ENCODE peak calls at places on chromosomes 16 and 17, in five cellular contexts. One of them, this sample, is unnamed.

GRCh38 chr16:2228161-2228824 is 4.9 kb downstream of the E4F1 start:
- DNase-seq in fibroblast of mammary gland: no peak
- DNase-seq in fibroblast of the aortic adventitia: no peak
- DNase-seq in CD8-positive, alpha-beta T cell: no peak
- DNase-seq in neural progenitor cell: no peak
- DNase-seq in this sample: no peak

GRCh38 chr16:79776243-79776884 is 175.8 kb upstream of the MAF start:
- DNase-seq in fibroblast of mammary gland: peak; percentile 79
- DNase-seq in fibroblast of the aortic adventitia: peak; percentile 8
- DNase-seq in CD8-positive, alpha-beta T cell: no peak
- DNase-seq in neural progenitor cell: peak; percentile 37
- DNase-seq in this sample: no peak

GRCh38 chr17:48160177-48160967 is 52.8 kb downstream of the SNX11 start:
- DNase-seq in fibroblast of mammary gland: no peak
- DNase-seq in fibroblast of the aortic adventitia: no peak
- DNase-seq in CD8-positive, alpha-beta T cell: no peak
- DNase-seq in neural progenitor cell: no peak
- DNase-seq in this sample: no peak

GRCh38 chr17:40648326-40648968 is 829 bp upstream of the SMARCE1 start:
- DNase-seq in fibroblast of mammary gland: peak; percentile 46
- DNase-seq in fibroblast of the aortic adventitia: peak; percentile 74
- DNase-seq in CD8-positive, alpha-beta T cell: no peak
- DNase-seq in neural progenitor cell: peak; percentile 83
- DNase-seq in this sample: no peak

GRCh38 chr17:39543176-39543575 is 64.5 kb downstream of the NEUROD2 start:
- DNase-seq in fibroblast of mammary gland: no peak
- DNase-seq in fibroblast of the aortic adventitia: no peak
- DNase-seq in CD8-positive, alpha-beta T cell: no peak
- DNase-seq in neural progenitor cell: no peak
- DNase-seq in this sample: no peak

GRCh38 chr16:23357761-23358290 is 55.7 kb downstream of the SCNN1B start:
- DNase-seq in fibroblast of mammary gland: no peak
- DNase-seq in fibroblast of the aortic adventitia: no peak
- DNase-seq in CD8-positive, alpha-beta T cell: no peak
- DNase-seq in neural progenitor cell: no peak
- DNase-seq in this sample: no peak

GRCh38 chr17:77127735-77128361 is 12.9 kb upstream of the SEC14L1 start:
- DNase-seq in fibroblast of mammary gland: peak; percentile 31
- DNase-seq in fibroblast of the aortic adventitia: no peak
- DNase-seq in CD8-positive, alpha-beta T cell: peak; percentile 63
- DNase-seq in neural progenitor cell: no peak
- DNase-seq in this sample: no peak

GRCh38 chr17:30821751-30822723 is 2.5 kb downstream of the CRLF3 start:
- DNase-seq in fibroblast of mammary gland: no peak
- DNase-seq in fibroblast of the aortic adventitia: no peak
- DNase-seq in CD8-positive, alpha-beta T cell: no peak
- DNase-seq in neural progenitor cell: no peak
- DNase-seq in this sample: no peak

GRCh38 chr17:78268960-78269892 is 37.8 kb downstream of the TMEM235 start:
- DNase-seq in fibroblast of mammary gland: no peak
- DNase-seq in fibroblast of the aortic adventitia: peak; percentile 59
- DNase-seq in CD8-positive, alpha-beta T cell: no peak
- DNase-seq in neural progenitor cell: peak; percentile 43
- DNase-seq in this sample: no peak

GRCh38 chr16:23286131-23286532 is 16.0 kb upstream of the SCNN1B start:
- DNase-seq in fibroblast of mammary gland: peak; percentile 78
- DNase-seq in fibroblast of the aortic adventitia: peak; percentile 15
- DNase-seq in CD8-positive, alpha-beta T cell: no peak
- DNase-seq in neural progenitor cell: no peak
- DNase-seq in this sample: no peak

GRCh38 chr17:3573246-3574100 is 15.9 kb upstream of the TRPV3 start:
- DNase-seq in fibroblast of mammary gland: no peak
- DNase-seq in fibroblast of the aortic adventitia: no peak
- DNase-seq in CD8-positive, alpha-beta T cell: no peak
- DNase-seq in neural progenitor cell: no peak
- DNase-seq in this sample: no peak

GRCh38 chr17:76088041-76088867 is 9.3 kb downstream of the ZACN start:
- DNase-seq in fibroblast of mammary gland: no peak
- DNase-seq in fibroblast of the aortic adventitia: no peak
- DNase-seq in CD8-positive, alpha-beta T cell: no peak
- DNase-seq in neural progenitor cell: peak; percentile 47
- DNase-seq in this sample: no peak

GRCh38 chr17:32486091-32486700 is 597 bp upstream of the CDK5R1 start:
- DNase-seq in fibroblast of mammary gland: peak; percentile 61
- DNase-seq in fibroblast of the aortic adventitia: peak; percentile 42
- DNase-seq in CD8-positive, alpha-beta T cell: peak; percentile 45
- DNase-seq in neural progenitor cell: peak; percentile 93
- DNase-seq in this sample: no peak

GRCh38 chr16:1971678-1972489 is at the start of gene TBL3:
- DNase-seq in fibroblast of mammary gland: peak; percentile 91
- DNase-seq in fibroblast of the aortic adventitia: peak; percentile 92
- DNase-seq in CD8-positive, alpha-beta T cell: peak; percentile 91
- DNase-seq in neural progenitor cell: peak; percentile 96
- DNase-seq in this sample: peak; percentile 75

GRCh38 chr17:73532441-73532901 is 111.8 kb downstream of the SDK2 start:
- DNase-seq in fibroblast of mammary gland: no peak
- DNase-seq in fibroblast of the aortic adventitia: no peak
- DNase-seq in CD8-positive, alpha-beta T cell: no peak
- DNase-seq in neural progenitor cell: no peak
- DNase-seq in this sample: no peak

GRCh38 chr17:55783684-55784245 is 32.9 kb downstream of the PCTP start:
- DNase-seq in fibroblast of mammary gland: peak; percentile 75
- DNase-seq in fibroblast of the aortic adventitia: peak; percentile 18
- DNase-seq in CD8-positive, alpha-beta T cell: no peak
- DNase-seq in neural progenitor cell: no peak
- DNase-seq in this sample: no peak

GRCh38 chr16:85998178-85998867 is 99.4 kb downstream of the IRF8 start:
- DNase-seq in fibroblast of mammary gland: no peak
- DNase-seq in fibroblast of the aortic adventitia: no peak
- DNase-seq in CD8-positive, alpha-beta T cell: no peak
- DNase-seq in neural progenitor cell: no peak
- DNase-seq in this sample: no peak

GRCh38 chr16:11100239-11100750 is 155.7 kb downstream of the SOCS1 start:
- DNase-seq in fibroblast of mammary gland: peak; percentile 94
- DNase-seq in fibroblast of the aortic adventitia: peak; percentile 94
- DNase-seq in CD8-positive, alpha-beta T cell: no peak
- DNase-seq in neural progenitor cell: peak; percentile 70
- DNase-seq in this sample: no peak
- TF ChIP-seq CTCF in fibroblast of mammary gland: peak; percentile 55
- TF ChIP-seq CTCF in fibroblast of the aortic adventitia: peak; percentile 61
- TF ChIP-seq CTCF in CD8-positive, alpha-beta T cell: no peak
- TF ChIP-seq CTCF in neural progenitor cell: peak; percentile 30
- TF ChIP-seq CTCF in this sample: no peak

GRCh38 chr17:67157732-67158639 is 87.0 kb downstream of the HELZ start:
- DNase-seq in fibroblast of mammary gland: peak; percentile 69
- DNase-seq in fibroblast of the aortic adventitia: peak; percentile 54
- DNase-seq in CD8-positive, alpha-beta T cell: no peak
- DNase-seq in neural progenitor cell: peak; percentile 9
- DNase-seq in this sample: no peak
- TF ChIP-seq CTCF in fibroblast of mammary gland: peak; percentile 44
- TF ChIP-seq CTCF in fibroblast of the aortic adventitia: peak; percentile 26
- TF ChIP-seq CTCF in CD8-positive, alpha-beta T cell: no peak
- TF ChIP-seq CTCF in neural progenitor cell: peak; percentile 18
- TF ChIP-seq CTCF in this sample: peak; percentile 31

DNA sequence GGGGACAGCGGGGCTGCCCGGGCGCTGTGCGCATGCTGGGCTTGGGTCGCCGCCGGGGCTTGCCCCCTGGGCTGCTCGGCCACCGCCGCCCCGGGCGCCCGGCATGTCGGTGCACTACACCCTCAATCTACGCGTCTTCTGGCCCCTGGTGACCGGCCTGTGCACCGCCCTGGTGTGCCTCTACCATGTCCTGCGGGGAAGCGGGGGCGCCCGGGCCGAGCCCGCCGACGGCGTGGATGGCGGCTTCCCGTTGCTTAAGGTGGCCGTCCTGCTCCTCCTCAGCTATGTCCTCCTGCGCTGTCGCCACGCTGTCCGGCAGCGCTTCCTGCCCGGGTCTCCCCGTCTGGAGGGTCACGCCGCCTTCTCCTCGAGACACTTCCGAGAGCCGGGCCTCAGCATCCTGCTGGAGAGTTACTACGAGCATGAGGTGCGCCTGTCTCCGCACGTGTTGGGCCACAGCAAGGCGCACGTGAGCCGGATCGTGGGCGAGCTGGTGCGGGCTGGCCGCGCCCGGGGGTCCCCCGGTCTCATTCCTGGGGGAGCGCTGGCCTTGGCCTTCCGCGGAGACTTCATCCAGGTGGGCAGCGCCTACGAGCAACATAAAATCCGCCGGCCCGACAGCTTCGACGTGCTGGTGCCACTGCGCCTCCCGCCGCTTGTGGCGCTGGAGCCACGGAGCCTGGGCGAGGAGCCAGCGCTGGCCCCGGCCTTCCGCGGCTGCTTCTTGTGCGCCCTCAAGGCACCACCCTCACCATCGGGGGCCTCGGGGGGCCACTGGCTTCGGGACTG is 789 bp downstream of the ITPRIPL2 start:
- DNase-seq in fibroblast of mammary gland: peak; percentile 67
- DNase-seq in fibroblast of the aortic adventitia: peak; percentile 65
- DNase-seq in CD8-positive, alpha-beta T cell: no peak
- DNase-seq in neural progenitor cell: peak; percentile 44
- DNase-seq in this sample: no peak
- TF ChIP-seq CTCF in fibroblast of mammary gland: no peak
- TF ChIP-seq CTCF in fibroblast of the aortic adventitia: peak; percentile 34
- TF ChIP-seq CTCF in CD8-positive, alpha-beta T cell: no peak
- TF ChIP-seq CTCF in neural progenitor cell: no peak
- TF ChIP-seq CTCF in this sample: no peak

GRCh38 chr16:28204211-28204610 is 7.6 kb downstream of the XPO6 start:
- DNase-seq in fibroblast of mammary gland: no peak
- DNase-seq in fibroblast of the aortic adventitia: no peak
- DNase-seq in CD8-positive, alpha-beta T cell: no peak
- DNase-seq in neural progenitor cell: no peak
- DNase-seq in this sample: no peak

GRCh38 chr16:28200661-28201060 is 11.1 kb downstream of the XPO6 start:
- DNase-seq in fibroblast of mammary gland: no peak
- DNase-seq in fibroblast of the aortic adventitia: no peak
- DNase-seq in CD8-positive, alpha-beta T cell: no peak
- DNase-seq in neural progenitor cell: no peak
- DNase-seq in this sample: no peak

GRCh38 chr16:28204622-28205021 is 7.1 kb downstream of the XPO6 start:
- DNase-seq in fibroblast of mammary gland: no peak
- DNase-seq in fibroblast of the aortic adventitia: no peak
- DNase-seq in CD8-positive, alpha-beta T cell: no peak
- DNase-seq in neural progenitor cell: no peak
- DNase-seq in this sample: no peak

GRCh38 chr16:28205117-28205899 is 6.5 kb downstream of the XPO6 start:
- DNase-seq in fibroblast of mammary gland: no peak
- DNase-seq in fibroblast of the aortic adventitia: no peak
- DNase-seq in CD8-positive, alpha-beta T cell: no peak
- DNase-seq in neural progenitor cell: no peak
- DNase-seq in this sample: no peak

DNA sequence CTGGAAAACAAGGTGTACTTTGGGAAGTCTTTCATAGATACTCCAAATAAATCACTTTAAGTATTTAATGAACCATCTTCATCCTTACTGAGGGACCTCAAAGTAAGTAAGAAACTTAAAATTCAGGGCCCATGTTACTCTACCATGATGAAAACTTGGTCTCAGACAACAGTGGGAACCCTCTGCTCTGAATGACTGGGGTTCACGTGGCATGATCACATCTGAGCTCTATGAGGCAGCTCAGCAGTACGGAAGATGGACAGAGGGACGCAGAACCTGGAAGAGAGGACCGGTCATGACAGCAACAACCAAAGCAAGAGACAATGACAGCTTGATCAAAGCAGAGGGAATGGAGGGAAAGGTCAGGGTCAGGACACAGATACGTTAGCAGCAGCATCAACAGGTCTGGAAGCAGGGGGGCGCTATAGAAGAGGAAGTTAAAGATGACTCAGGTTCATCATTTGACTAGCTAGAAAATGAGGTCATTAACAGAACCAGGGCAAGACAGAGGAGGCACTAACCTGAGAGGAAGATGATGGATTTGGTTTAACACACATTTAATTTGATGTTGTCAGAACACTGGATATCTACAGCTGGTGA is 9.5 kb downstream of the XPO6 start:
- DNase-seq in fibroblast of mammary gland: no peak
- DNase-seq in fibroblast of the aortic adventitia: no peak
- DNase-seq in CD8-positive, alpha-beta T cell: no peak
- DNase-seq in neural progenitor cell: no peak
- DNase-seq in this sample: no peak
- TF ChIP-seq CTCF in fibroblast of mammary gland: peak; percentile 13
- TF ChIP-seq CTCF in fibroblast of the aortic adventitia: no peak
- TF ChIP-seq CTCF in CD8-positive, alpha-beta T cell: no peak
- TF ChIP-seq CTCF in neural progenitor cell: no peak
- TF ChIP-seq CTCF in this sample: peak; percentile 34

GRCh38 chr17:82332669-82333278 is 792 bp downstream of the SECTM1 start:
- DNase-seq in fibroblast of mammary gland: peak; percentile 61
- DNase-seq in fibroblast of the aortic adventitia: peak; percentile 48
- DNase-seq in CD8-positive, alpha-beta T cell: no peak
- DNase-seq in neural progenitor cell: no peak
- DNase-seq in this sample: no peak
- TF ChIP-seq CTCF in fibroblast of mammary gland: no peak
- TF ChIP-seq CTCF in fibroblast of the aortic adventitia: peak; percentile 3
- TF ChIP-seq CTCF in CD8-positive, alpha-beta T cell: no peak
- TF ChIP-seq CTCF in neural progenitor cell: no peak
- TF ChIP-seq CTCF in this sample: no peak

This sample was measured in GM12864.